ENCODE peak calls at places on chromosomes 13 and 19, in nine cellular contexts. B is dorsolateral prefrontal cortex, R is EL, U is psoas muscle, N is iris pigment epithelial cell, C is caudate nucleus, W is non-pigmented ciliary epithelial cell, I is fibroblast of pulmonary artery, H is T-helper 9 cell. Y is an unnamed sample.

GRCh38 chr19:41421314-41421713 is 5.9 kb downstream of the B3GNT8 start:
- DNase-seq in H (no peak), U (no peak), I (no peak), N (no peak), C (no peak), W (no peak), B (no peak), R (no peak), Y (no peak)

GRCh38 chr19:34366670-34367423 is 1.9 kb downstream of the GPI start:
- DNase-seq in B (no peak), C (no peak), W (no peak), H (no peak), U (no peak), N (peak), R (peak), I (peak), Y (peak)

GRCh38 chr13:48505597-48506091 is 27.2 kb downstream of the RCBTB2 start:
- DNase-seq in I (no peak), U (no peak), H (peak), W (no peak), N (no peak), B (no peak), R (no peak), C (no peak), Y (no peak)

GRCh38 chr13:113659337-113659736 is 1.3 kb upstream of the ATP4B start:
- DNase-seq in U (no peak), W (no peak), N (no peak), B (no peak), C (no peak), I (no peak), R (no peak), H (no peak), Y (no peak)

GRCh38 chr13:41428155-41428554 is 29.2 kb upstream of the RGCC start:
- DNase-seq in H (peak), R (no peak), C (no peak), B (peak), U (no peak), W (no peak), N (no peak), I (peak), Y (no peak)

GRCh38 chr13:61414686-61415664 is 674 bp downstream of the PCDH20 start:
- DNase-seq in I (peak), N (peak), H (no peak), W (no peak), B (peak), U (no peak), C (no peak), R (no peak), Y (peak)

GRCh38 chr19:10747271-10747670 is 29.4 kb downstream of the DNM2 start:
- DNase-seq in I (no peak), B (no peak), U (no peak), W (no peak), R (no peak), N (no peak), H (no peak), C (no peak), Y (no peak)

GRCh38 chr13:41515491-41516139 is 58.3 kb downstream of the RGCC start:
- DNase-seq in H (no peak), R (no peak), W (no peak), C (no peak), N (no peak), I (no peak), B (no peak), U (no peak), Y (no peak)

GRCh38 chr19:34171539-34171876 is 796 bp upstream of the LSM14A start:
- DNase-seq in N (peak), H (no peak), C (no peak), I (peak), B (no peak), R (peak), U (no peak), W (peak), Y (no peak)

GRCh38 chr13:45219123-45219891 is 18.5 kb upstream of the KCTD4 start:
- DNase-seq in H (no peak), B (no peak), I (no peak), U (no peak), C (no peak), W (no peak), N (peak), R (peak), Y (no peak)

GRCh38 chr19:10290439-10290875 is 705 bp downstream of the ICAM5 start:
- DNase-seq in H (no peak), B (no peak), R (peak), N (no peak), C (no peak), I (no peak), W (no peak), U (no peak), Y (no peak)

GRCh38 chr13:106550570-106551135 is 15.2 kb upstream of the EFNB2 start:
- DNase-seq in B (no peak), I (no peak), H (no peak), W (no peak), U (no peak), N (no peak), R (no peak), C (no peak), Y (no peak)

GRCh38 chr19:30340724-30341595 is 31.2 kb upstream of the ZNF536 start:
- DNase-seq in H (no peak), C (no peak), I (no peak), W (no peak), R (no peak), N (no peak), B (no peak), U (no peak), Y (no peak)

GRCh38 chr13:71864094-71864980 is 2.7 kb downstream of the DACH1 start:
- DNase-seq in B (peak), U (peak), H (no peak), I (no peak), W (no peak), C (no peak), N (peak), R (no peak), Y (no peak)

GRCh38 chr13:55073000-55073399 is 2044.4 kb downstream of the OLFM4 start:
- DNase-seq in C (no peak), B (no peak), N (no peak), R (no peak), I (no peak), W (no peak), U (no peak), H (no peak), Y (no peak)

GRCh38 chr19:52567921-52568320 is 2.2 kb upstream of the ZNF701 start:
- DNase-seq in B (no peak), U (no peak), W (no peak), H (no peak), N (no peak), R (no peak), I (no peak), C (no peak), Y (no peak)

Y was measured in astrocyte of the cerebellum.